ENCODE peak calls at places on chromosomes 1 and 21, in four cellular contexts. S is AG09319, E is kidney, L is nephron progenitor cell. W is an unnamed sample.
A peak's percentile ranks its signal among the peaks of the same experiment; 100 is the strongest.

GRCh38 chr1:48495166-48495565 is 23.2 kb upstream of the SPATA6 start:
- DNase-seq in E (no peak), S (no peak), L (no peak), W (no peak)

GRCh38 chr1:228347181-228347580 is 59.5 kb downstream of the TRIM11 start:
- DNase-seq in L (no peak), S (no peak), E (peak; percentile 29), W (no peak)

GRCh38 chr1:20290624-20291597 is at the start of gene VWA5B1:
- DNase-seq in E (no peak), L (peak; percentile 68), S (no peak), W (peak; percentile 70)

GRCh38 chr1:77776007-77776725 is 3.3 kb upstream of the MIGA1 start:
- DNase-seq in L (no peak), E (no peak), S (no peak), W (no peak)

GRCh38 chr1:7589080-7589735 is 181.9 kb upstream of the VAMP3 start:
- DNase-seq in E (peak; percentile 25), S (no peak), L (no peak), W (no peak)

GRCh38 chr1:38114231-38114630 is 67.6 kb upstream of the POU3F1 start:
- DNase-seq in E (no peak), L (no peak), S (no peak), W (no peak)

GRCh38 chr21:37742532-37742931 is 173.7 kb downstream of the KCNJ6 start:
- DNase-seq in L (no peak), E (no peak), S (no peak), W (no peak)

GRCh38 chr21:43667191-43667904 is 8.0 kb downstream of the RRP1B start:
- DNase-seq in E (no peak), L (no peak), S (no peak), W (peak; percentile 68)

GRCh38 chr1:207853372-207853757 is 57.6 kb downstream of the CD34 start:
- DNase-seq in E (no peak), L (no peak), S (no peak), W (no peak)

GRCh38 chr1:157194739-157195520 is 56.7 kb upstream of the ETV3 start:
- DNase-seq in S (no peak), L (no peak), E (no peak), W (no peak)

GRCh38 chr1:209411491-209411929 is 172.0 kb upstream of the CAMK1G start:
- DNase-seq in S (no peak), L (no peak), E (no peak), W (no peak)

GRCh38 chr1:20440785-20441200 is 45.2 kb downstream of the CAMK2N1 start:
- DNase-seq in E (no peak), S (no peak), L (peak; percentile 49), W (no peak)

GRCh38 chr1:56910441-56910985 is 55.3 kb downstream of the C8B start:
- DNase-seq in E (no peak), L (no peak), S (no peak), W (no peak)

GRCh38 chr1:60227581-60228252 is 154.1 kb upstream of the C1orf87 start:
- DNase-seq in S (no peak), E (no peak), L (no peak), W (no peak)

GRCh38 chr1:174217787-174218574 is 58.7 kb downstream of the RABGAP1L start:
- DNase-seq in S (no peak), E (no peak), L (no peak), W (peak; percentile 66)

GRCh38 chr1:160169553-160170399 is 18.4 kb downstream of the ATP1A4 start:
- DNase-seq in E (no peak), L (peak; percentile 21), S (no peak), W (no peak)

DNA sequence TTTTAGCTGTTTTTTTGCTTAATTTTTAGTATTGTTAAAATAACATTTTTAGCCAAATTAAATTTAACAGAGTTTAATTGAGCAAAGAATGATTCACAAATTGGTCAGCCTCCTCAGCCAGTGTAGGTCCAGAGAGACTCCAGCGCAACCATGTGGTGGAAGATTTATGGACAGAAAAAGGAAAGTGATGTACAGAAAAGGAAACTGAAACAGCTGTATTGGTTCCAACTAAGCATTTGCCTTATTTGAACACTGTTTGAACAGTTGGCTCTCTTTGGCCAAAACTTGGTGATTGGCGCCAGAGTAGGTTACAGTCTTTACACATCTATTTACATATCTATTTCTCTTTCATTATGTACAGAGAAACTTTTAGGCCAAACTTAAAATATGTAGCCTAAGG is 19.4 kb downstream of the RPS6KC1 start:
- DNase-seq in S (peak; percentile 23), E (no peak), L (no peak), W (no peak)
- TF ChIP-seq CTCF in S (peak; percentile 36), E (no peak), L (no peak), W (peak; percentile 12)

DNA sequence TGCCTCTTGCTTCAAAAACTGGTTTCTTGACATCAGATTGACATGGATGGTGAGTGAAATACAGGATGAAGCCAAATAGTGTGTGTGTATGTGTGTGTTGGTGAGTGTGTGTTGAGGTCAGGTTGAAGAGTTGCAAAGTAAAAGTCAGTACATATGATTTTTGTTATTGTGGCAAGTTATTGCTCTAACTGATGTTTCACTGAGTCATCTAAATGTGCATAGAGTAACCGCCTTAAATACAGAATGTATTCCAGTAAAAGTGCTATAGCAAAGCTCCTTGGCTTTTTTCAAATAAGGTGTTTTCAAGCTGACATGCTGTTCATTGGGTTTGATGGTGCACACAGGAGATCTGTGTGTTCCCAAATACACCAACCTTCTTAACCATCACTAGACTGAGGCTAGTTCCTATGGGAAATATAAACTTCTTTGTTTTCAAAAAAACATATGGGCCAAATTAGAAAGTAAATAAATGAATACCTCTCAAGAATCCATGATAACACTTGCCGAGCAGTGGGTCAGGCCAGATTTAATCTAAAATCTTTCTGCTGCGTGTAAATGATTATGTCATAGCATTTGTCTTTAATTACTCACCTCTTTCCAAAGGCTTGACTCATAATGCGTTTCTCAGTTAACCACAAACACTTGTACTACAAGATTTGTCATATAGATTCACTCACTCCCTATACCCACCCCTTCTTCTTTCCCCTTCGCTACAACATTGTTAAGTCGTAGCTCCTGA is 151.1 kb downstream of the LYPLAL1 start:
- DNase-seq in S (peak; percentile 78), E (no peak), L (no peak), W (peak; percentile 82)
- TF ChIP-seq CTCF in S (no peak), E (no peak), L (no peak), W (no peak)

DNA sequence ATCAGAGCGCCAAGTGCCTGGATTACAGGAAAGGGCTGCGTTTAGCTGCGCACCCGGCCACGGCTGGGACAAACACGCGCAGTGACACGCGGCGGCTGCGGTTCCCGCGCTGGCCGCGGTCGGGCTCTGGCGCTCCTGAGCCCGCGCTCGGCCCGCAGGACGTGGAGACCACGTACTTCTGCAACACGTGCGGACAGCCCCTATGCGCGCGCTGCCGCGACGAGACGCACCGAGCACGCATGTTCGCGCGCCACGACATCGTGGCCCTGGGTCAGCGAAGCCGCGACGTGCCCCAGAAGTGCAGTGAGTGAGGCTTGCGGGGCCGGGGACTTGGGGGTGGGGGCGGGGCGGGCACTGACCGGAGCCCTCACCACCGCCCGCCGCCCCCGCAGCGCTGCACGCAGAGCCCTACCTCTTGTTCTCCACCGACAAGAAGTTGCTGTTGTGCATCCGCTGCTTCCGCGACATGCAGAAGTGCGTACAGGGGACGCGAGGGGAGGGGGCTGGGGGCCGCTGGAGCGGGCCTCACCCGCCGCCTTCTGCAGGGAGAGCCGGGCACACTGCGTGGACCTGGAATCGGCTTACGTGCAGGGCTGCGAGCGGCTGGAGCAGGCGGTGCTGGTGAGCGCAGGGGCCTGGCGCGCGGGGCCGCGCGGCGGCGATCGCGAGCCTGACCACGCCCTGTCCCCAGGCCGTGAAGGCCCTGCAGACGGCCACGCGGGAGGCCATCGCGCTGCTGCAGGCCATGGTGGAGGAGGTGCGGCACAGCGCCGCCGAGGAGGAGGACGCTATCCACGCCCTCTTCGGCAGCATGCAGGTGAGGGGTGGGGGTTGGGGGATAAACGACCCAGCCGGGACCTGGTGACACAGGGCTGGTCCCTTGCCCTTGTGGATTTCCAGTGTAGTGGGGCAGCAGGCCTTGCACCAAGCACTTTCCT is 3.1 kb downstream of the RNF207 start:
- DNase-seq in S (no peak), E (peak; percentile 79), L (peak; percentile 69), W (no peak)
- TF ChIP-seq CTCF in S (peak; percentile 30), E (peak; percentile 27), L (peak; percentile 43), W (peak; percentile 46)

GRCh38 chr1:83554174-83554573 is 444.8 kb downstream of the TTLL7 start:
- DNase-seq in L (peak; percentile 2), E (no peak), S (no peak), W (no peak)
- TF ChIP-seq CTCF in L (no peak), E (no peak), S (no peak), W (no peak)

DNA sequence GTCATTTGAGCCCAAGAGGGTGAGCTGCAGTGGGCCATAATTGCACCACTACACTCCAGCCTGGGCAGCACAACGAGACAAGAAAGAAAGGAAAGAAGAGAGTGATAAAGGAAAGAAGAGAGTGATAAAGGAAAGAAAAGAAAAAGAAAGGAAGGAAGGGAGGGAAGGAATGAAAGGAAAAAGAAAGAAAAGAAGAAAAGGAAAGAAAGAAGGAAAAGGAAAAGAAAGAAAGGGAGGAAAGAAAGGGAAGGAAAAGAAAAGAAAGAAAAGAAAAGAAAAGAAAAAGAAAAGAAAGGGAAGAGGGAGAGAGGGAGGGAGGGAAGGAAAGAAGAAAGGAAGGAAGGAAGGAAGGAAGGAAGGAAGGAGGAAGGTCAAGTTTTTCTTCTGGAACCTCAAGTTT is 17.5 kb downstream of the TRIT1 start:
- DNase-seq in E (no peak), S (no peak), L (no peak), W (no peak)
- TF ChIP-seq CTCF in E (no peak), S (no peak), L (no peak), W (no peak)

GRCh38 chr1:13469343-13469742 is 44.5 kb downstream of the LRRC38 start:
- DNase-seq in E (no peak), L (no peak), S (no peak), W (no peak)
- TF ChIP-seq CTCF in E (no peak), L (no peak), S (no peak), W (no peak)

W was measured in retinal pigment epithelial cell.